ENCODE peak calls at places on chromosomes 2 and 18, in six cellular contexts. H is cardiac muscle cell, V is A673, S is brain microvascular endothelial cell, Q is hepatocyte, J is PC-3. P is an unnamed sample.

GRCh38 chr18:58611471-58612131 is 17.3 kb downstream of the ALPK2 start:
- DNase-seq in V (peak; percentile 78), J (no peak), Q (no peak), H (no peak), S (peak; percentile 40), P (peak; percentile 34)

GRCh38 chr2:157261199-157261782 is 3.8 kb downstream of the GALNT5 start:
- DNase-seq in H (peak; percentile 43), J (peak; percentile 86), V (no peak), Q (peak; percentile 84), S (peak; percentile 52), P (no peak)

GRCh38 chr2:208479342-208479741 is 72.8 kb downstream of the PTH2R start:
- DNase-seq in H (no peak), S (no peak), V (no peak), Q (no peak), J (no peak), P (no peak)

GRCh38 chr2:132733119-132733518 is 63.1 kb upstream of the LYPD1 start:
- DNase-seq in S (no peak), J (no peak), H (no peak), V (no peak), Q (no peak), P (no peak)

GRCh38 chr2:11505652-11506610 is 27.9 kb upstream of the GREB1 start:
- DNase-seq in H (no peak), S (no peak), J (peak; percentile 59), Q (peak; percentile 16), V (no peak), P (peak; percentile 59)

GRCh38 chr2:238024986-238025385 is 35.8 kb upstream of the SCLY start:
- DNase-seq in H (no peak), Q (no peak), V (no peak), S (peak; percentile 42), J (peak; percentile 42), P (no peak)

GRCh38 chr2:206971805-206972204 is 32.5 kb downstream of the CPO start:
- DNase-seq in V (no peak), H (no peak), S (no peak), J (no peak), Q (peak; percentile 15), P (no peak)

GRCh38 chr2:58227171-58227917 is 13.8 kb downstream of the FANCL start:
- DNase-seq in Q (no peak), V (no peak), H (no peak), J (no peak), S (no peak), P (no peak)

GRCh38 chr2:208253518-208254117 is 1.3 kb downstream of the IDH1 start:
- DNase-seq in J (peak; percentile 64), H (no peak), V (no peak), Q (no peak), S (no peak), P (no peak)

GRCh38 chr2:205769879-205770278 is 87.6 kb downstream of the NRP2 start:
- DNase-seq in S (no peak), J (no peak), V (no peak), Q (no peak), H (no peak), P (no peak)

GRCh38 chr18:59874166-59874565 is 25.6 kb upstream of the PMAIP1 start:
- DNase-seq in V (no peak), Q (peak; percentile 33), S (peak; percentile 92), J (peak; percentile 74), H (no peak), P (no peak)

GRCh38 chr18:44602845-44603244 is 77.8 kb upstream of the SETBP1 start:
- DNase-seq in S (no peak), H (no peak), J (peak; percentile 72), Q (no peak), V (peak; percentile 10), P (no peak)

GRCh38 chr2:170761572-170761971 is 8.6 kb upstream of the ERICH2 start:
- DNase-seq in H (no peak), S (no peak), J (no peak), V (no peak), Q (no peak), P (no peak)

GRCh38 chr2:211453311-211453894 is 897.0 kb downstream of the CPS1 start:
- DNase-seq in V (peak; percentile 21), Q (no peak), J (no peak), H (no peak), S (no peak), P (no peak)

GRCh38 chr2:109171444-109172334 is 42.7 kb downstream of the SH3RF3 start:
- DNase-seq in H (peak; percentile 38), S (peak; percentile 92), J (peak; percentile 85), V (peak; percentile 44), Q (peak; percentile 74), P (no peak)

GRCh38 chr2:240464514-240465241 is 29.2 kb downstream of the GPC1 start:
- DNase-seq in S (no peak), H (no peak), Q (peak; percentile 3), J (no peak), V (no peak), P (peak; percentile 0)

GRCh38 chr2:182522428-182522896 is 95.6 kb upstream of the PDE1A start:
- DNase-seq in S (no peak), J (no peak), H (no peak), Q (no peak), V (peak; percentile 70), P (peak; percentile 41)

GRCh38 chr2:3357926-3358325 is 19.7 kb downstream of the EIPR1 start:
- DNase-seq in J (no peak), V (no peak), S (no peak), H (no peak), Q (no peak), P (no peak)
- H3K27ac ChIP-seq in J (no peak overlapping the region), V (no peak overlapping the region), S (no peak overlapping the region), H (no peak overlapping the region), Q (no peak overlapping the region), P (no peak overlapping the region)

DNA sequence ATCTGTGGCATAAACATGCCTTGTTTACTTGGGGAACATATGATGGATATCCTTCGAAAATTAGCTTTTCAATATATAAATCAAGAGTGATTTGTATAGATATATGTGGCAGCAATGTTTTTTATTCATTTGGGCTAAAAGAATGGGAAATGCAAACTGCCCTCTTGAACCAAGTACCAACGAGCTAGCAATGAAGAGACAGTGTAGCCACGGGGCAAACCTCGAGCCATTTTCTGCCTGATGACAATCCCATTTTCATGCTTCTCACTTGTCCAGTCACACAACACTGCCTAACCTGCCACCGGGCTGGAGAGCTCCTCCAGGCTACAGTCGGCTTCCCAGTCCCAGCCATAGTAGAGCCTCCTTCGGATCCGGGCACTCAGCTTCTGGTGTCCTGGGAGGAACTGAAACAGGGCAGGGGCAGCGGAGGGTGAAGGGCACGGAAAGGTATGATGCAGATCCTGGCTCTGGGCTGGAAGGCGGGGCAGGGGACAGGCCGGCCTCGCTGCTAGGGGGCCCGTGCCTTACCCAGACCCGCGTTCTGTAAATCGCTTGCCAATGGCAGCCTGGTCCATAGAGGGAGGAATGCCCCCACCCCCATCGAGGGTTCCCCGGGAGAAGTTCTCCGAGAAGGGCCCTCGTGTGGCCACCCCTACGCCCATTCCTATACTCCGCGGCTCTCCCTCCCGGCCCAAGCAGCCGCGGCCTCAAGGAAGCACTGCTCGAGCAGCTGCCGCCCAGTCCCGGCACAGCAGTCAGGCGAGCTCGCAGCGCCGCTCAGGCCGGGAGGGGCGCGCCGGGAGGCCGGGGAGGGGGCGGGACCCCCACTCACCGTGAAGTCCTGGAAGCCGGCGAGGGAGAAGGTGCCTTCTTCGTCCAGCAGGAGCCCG is 552 bp downstream of the CNPPD1 start:
- DNase-seq in S (peak; percentile 19), H (peak; percentile 69), Q (peak; percentile 71), J (peak; percentile 26), V (peak; percentile 36), P (peak; percentile 60)
- H3K36me3 ChIP-seq in S (peaks cover 19% of the 10 kb centered on the region), H (peaks cover 18% of the 10 kb centered on the region), Q (no peaks in the 10 kb centered on the region), J (peaks cover 22% of the 10 kb centered on the region), V (peaks cover 16% of the 10 kb centered on the region), P (no peaks in the 10 kb centered on the region)

GRCh38 chr2:111673526-111673925 is 210.5 kb downstream of the ANAPC1 start:
- DNase-seq in Q (no peak), H (peak; percentile 63), S (no peak), J (no peak), V (no peak), P (no peak)
- H3K4me3 ChIP-seq in Q (no peak overlapping the region), H (no peak overlapping the region), S (no peak overlapping the region), J (no peak overlapping the region), V (no peak overlapping the region), P (no peak overlapping the region)

GRCh38 chr2:229153307-229153706 is 117.8 kb downstream of the PID1 start:
- DNase-seq in H (no peak), S (no peak), V (no peak), Q (no peak), J (no peak), P (no peak)

GRCh38 chr2:229154381-229154780 is 116.7 kb downstream of the PID1 start:
- DNase-seq in Q (no peak), J (no peak), V (no peak), H (no peak), S (peak; percentile 59), P (peak; percentile 54)

GRCh38 chr2:229153946-229154345 is 117.1 kb downstream of the PID1 start:
- DNase-seq in Q (no peak), H (no peak), S (no peak), V (no peak), J (no peak), P (no peak)

GRCh38 chr2:229152784-229153183 is 118.3 kb downstream of the PID1 start:
- DNase-seq in J (no peak), S (no peak), Q (no peak), V (no peak), H (no peak), P (no peak)

GRCh38 chr2:229150317-229150716 is 120.8 kb downstream of the PID1 start:
- DNase-seq in S (no peak), H (no peak), Q (no peak), V (no peak), J (peak; percentile 12), P (no peak)
- H3K27ac ChIP-seq in S (no peak overlapping the region), H (no peak overlapping the region), Q (no peak overlapping the region), V (no peak overlapping the region), J (no peak overlapping the region), P (no peak overlapping the region)

GRCh38 chr2:120205901-120206581 is 17.2 kb downstream of the TMEM185B start:
- DNase-seq in V (peak; percentile 42), H (peak; percentile 23), Q (peak; percentile 69), S (no peak), J (peak; percentile 11), P (peak; percentile 70)
- H3K36me3 ChIP-seq in V (no peaks in the 10 kb centered on the region), H (no peaks in the 10 kb centered on the region), Q (no peaks in the 10 kb centered on the region), S (no peaks in the 10 kb centered on the region), J (no peaks in the 10 kb centered on the region), P (no peaks in the 10 kb centered on the region)

DNA sequence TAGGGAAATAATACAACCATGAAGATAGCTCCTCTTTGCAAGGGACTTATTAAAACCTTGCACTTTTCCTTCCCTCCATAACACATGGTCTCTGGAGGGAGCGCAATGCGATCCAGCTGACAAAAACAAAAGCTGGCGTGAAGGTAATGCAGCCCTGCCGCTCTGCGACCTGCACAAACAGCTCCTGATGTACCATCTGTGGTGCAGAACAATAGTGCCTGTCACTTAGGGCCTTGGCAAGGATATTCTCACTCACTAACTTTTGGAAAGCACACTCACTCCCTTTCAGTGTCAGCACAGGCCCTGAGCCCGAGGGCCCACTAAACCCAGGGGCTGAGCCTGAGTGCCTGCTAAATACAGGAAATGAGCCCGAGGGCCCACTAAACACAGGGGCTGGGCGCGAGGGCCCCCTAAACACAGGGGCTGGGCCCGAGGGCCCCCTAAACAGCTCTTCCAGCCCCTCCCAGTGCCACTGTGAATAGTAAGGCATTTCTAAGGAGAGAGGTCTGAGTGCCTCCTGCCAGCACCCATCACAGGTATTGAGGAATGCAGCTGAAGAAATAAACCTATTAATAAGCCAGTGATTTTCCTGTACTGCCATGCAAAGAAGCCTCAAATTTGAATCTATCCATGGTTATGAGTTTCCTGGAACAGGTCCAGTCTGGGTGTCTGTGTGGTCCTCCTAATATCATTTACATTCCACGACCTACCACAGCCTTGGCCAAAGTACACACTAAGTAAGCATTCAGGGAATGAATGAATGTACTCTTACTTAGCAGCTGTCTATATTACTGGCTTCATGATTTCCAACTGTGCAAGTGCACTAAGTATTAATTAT is 9.3 kb downstream of the L3MBTL4 start:
- DNase-seq in V (no peak), J (no peak), Q (no peak), S (peak; percentile 36), H (no peak), P (peak; percentile 4)
- H3K4me3 ChIP-seq in V (no peak overlapping the region), J (no peak overlapping the region), Q (no peak overlapping the region), S (no peak overlapping the region), H (no peak overlapping the region), P (no peak overlapping the region)

P was measured in SJCRH30.